ENCODE peak calls at places on chromosomes 3 and 15, in eight cellular contexts. D, E, T, C, U, G, F and Y are unnamed samples.

GRCh38 chr3:120608506-120608905 is 12.4 kb downstream of the NDUFB4 start:
- DNase-seq in C (no peak), E (no peak), T (no peak), F (no peak), U (no peak), G (no peak), D (no peak), Y (no peak)

GRCh38 chr3:188041193-188041592 is 112.8 kb upstream of the LPP start:
- DNase-seq in T (no peak), D (no peak), C (no peak), G (no peak), E (no peak), U (no peak), F (no peak), Y (no peak)

GRCh38 chr3:143595456-143596077 is 252.7 kb downstream of the SLC9A9 start:
- DNase-seq in U (no peak), F (no peak), T (no peak), E (no peak), G (no peak), C (no peak), D (no peak), Y (no peak)

GRCh38 chr3:82088749-82089148 is 327.3 kb upstream of the GBE1 start:
- DNase-seq in E (no peak), D (no peak), G (no peak), F (no peak), U (no peak), C (no peak), T (no peak), Y (no peak)

GRCh38 chr15:60928987-60929386 is 300.1 kb downstream of the RORA start:
- DNase-seq in F (no peak), T (no peak), U (no peak), G (no peak), D (no peak), C (no peak), E (no peak), Y (no peak)

GRCh38 chr15:55742927-55743614 is at the start of gene PRTG:
- DNase-seq in D (peak), C (peak), T (peak), E (peak), U (peak), F (peak), G (no peak), Y (no peak)

GRCh38 chr3:15327941-15328340 is 4.4 kb downstream of the SH3BP5 start:
- DNase-seq in U (no peak), E (no peak), F (no peak), C (no peak), T (no peak), G (peak), D (no peak), Y (no peak)

GRCh38 chr3:114231616-114232015 is 5.8 kb downstream of the ZNF80 start:
- DNase-seq in F (no peak), U (no peak), G (peak), C (no peak), D (no peak), E (no peak), T (no peak), Y (no peak)

GRCh38 chr15:66757521-66757920 is 55.5 kb downstream of the SMAD6 start:
- DNase-seq in C (no peak), U (no peak), T (no peak), F (no peak), G (no peak), E (no peak), D (no peak), Y (no peak)

GRCh38 chr3:127632441-127632840 is 3.5 kb downstream of the PODXL2 start:
- DNase-seq in T (no peak), U (no peak), F (no peak), C (no peak), G (no peak), D (no peak), E (no peak), Y (no peak)

GRCh38 chr3:120640231-120640630 is 41.8 kb downstream of the HGD start:
- DNase-seq in D (no peak), G (no peak), T (no peak), U (no peak), C (no peak), E (no peak), F (no peak), Y (no peak)

GRCh38 chr15:51736069-51736468 is 1.4 kb downstream of the LYSMD2 start:
- DNase-seq in G (no peak), T (no peak), D (no peak), F (no peak), U (no peak), E (no peak), C (no peak), Y (no peak)

GRCh38 chr3:43455233-43455632 is 166.6 kb downstream of the ANO10 start:
- DNase-seq in C (no peak), U (peak), F (peak), E (no peak), G (no peak), T (peak), D (no peak), Y (no peak)

GRCh38 chr15:63983071-63983711 is 63.1 kb downstream of the DAPK2 start:
- DNase-seq in E (no peak), D (peak), G (no peak), F (no peak), T (no peak), C (no peak), U (no peak), Y (no peak)

GRCh38 chr15:65877752-65878151 is 8.5 kb downstream of the RAB11A start:
- DNase-seq in U (peak), E (no peak), T (no peak), G (no peak), D (no peak), F (no peak), C (no peak), Y (no peak)

GRCh38 chr3:127999509-128000106 is 52.6 kb upstream of the SEC61A1 start:
- DNase-seq in D (no peak), U (peak), F (no peak), G (no peak), E (no peak), C (no peak), T (no peak), Y (no peak)

GRCh38 chr3:30124435-30125390 is 481.7 kb upstream of the TGFBR2 start:
- DNase-seq in E (no peak), U (peak), F (no peak), T (peak), G (no peak), C (no peak), D (no peak), Y (no peak)

GRCh38 chr3:171168086-171168485 is 141.6 kb upstream of the SLC2A2 start:
- DNase-seq in U (peak), C (peak), E (no peak), F (peak), D (no peak), T (peak), G (no peak), Y (no peak)